ENCODE peak calls at places on chromosome 2, in ten cellular contexts. T is Calu3; E is A172; Z is activated CD4-positive, alpha-beta T cell treated with anti-CD3 and anti-CD28 coated beads, Interleukin-2, amount 10 ng/mL, durations not matched to agents 7 days and 5 days; F is kidney epithelial cell; N is NCI-H1105 treated with DMSO at 0.1 percent for 48 hours; K is activated naive CD8-positive, alpha-beta T cell treated with anti-CD3 and anti-CD28 coated beads, Interleukin-2, amount 50 U/mL, for 24 hours; B is CD4-positive, CD25-positive, alpha-beta regulatory T cell; I is GM20000; C is T-helper 1 cell. X is an unnamed sample.
A peak's percentile ranks its signal among the peaks of the same experiment; 100 is the strongest.

GRCh38 chr2:120044336-120044735 is 31.5 kb downstream of the EPB41L5 start:
- DNase-seq in T (no peak), F (no peak), Z (no peak), N (no peak), E (no peak), I (no peak), C (no peak), K (no peak), B (no peak), X (no peak)

GRCh38 chr2:18404708-18405107 is 155.7 kb downstream of the RDH14 start:
- DNase-seq in Z (no peak), K (no peak), T (no peak), I (no peak), B (no peak), F (no peak), N (peak; percentile 1), E (peak; percentile 20), C (no peak), X (peak; percentile 84)

GRCh38 chr2:127665267-127665893 is 9.9 kb downstream of the LIMS2 start:
- DNase-seq in B (no peak), F (no peak), Z (no peak), K (no peak), C (no peak), I (no peak), N (no peak), T (no peak), E (no peak), X (no peak)

GRCh38 chr2:7887441-7887840 is 794.4 kb upstream of the ID2 start:
- DNase-seq in E (no peak), C (no peak), K (no peak), I (no peak), F (no peak), B (no peak), T (no peak), Z (no peak), N (no peak), X (no peak)

GRCh38 chr2:54572262-54572635 is 116.1 kb downstream of the SPTBN1 start:
- DNase-seq in K (no peak), Z (no peak), E (peak; percentile 97), B (peak; percentile 46), N (no peak), F (peak; percentile 81), T (peak; percentile 55), C (peak; percentile 75), I (no peak), X (no peak)

GRCh38 chr2:177885828-177886466 is 186.6 kb downstream of the PDE11A start:
- DNase-seq in T (no peak), E (no peak), K (no peak), B (no peak), I (no peak), F (no peak), N (no peak), C (no peak), Z (no peak), X (no peak)

GRCh38 chr2:73289304-73289703 is 4.0 kb downstream of the EGR4 start:
- DNase-seq in K (no peak), C (no peak), E (no peak), B (no peak), F (no peak), N (no peak), I (no peak), T (no peak), Z (no peak), X (no peak)

GRCh38 chr2:179096090-179096489 is 46.2 kb upstream of the CCDC141 start:
- DNase-seq in Z (peak; percentile 46), F (no peak), N (no peak), I (peak; percentile 20), C (peak; percentile 48), B (peak; percentile 50), T (no peak), K (no peak), E (no peak), X (no peak)

GRCh38 chr2:62036229-62036628 is 130.8 kb downstream of the COMMD1 start:
- DNase-seq in N (no peak), Z (no peak), B (no peak), K (no peak), T (no peak), I (no peak), C (no peak), F (no peak), E (no peak), X (no peak)

GRCh38 chr2:219041252-219041651 is at the start of gene CFAP65:
- DNase-seq in C (no peak), N (peak; percentile 68), I (no peak), K (peak; percentile 34), F (no peak), B (peak; percentile 39), E (peak; percentile 29), T (peak; percentile 77), Z (peak; percentile 47), X (peak; percentile 86)

GRCh38 chr2:42847596-42848151 is 55.3 kb upstream of the HAAO start:
- DNase-seq in F (no peak), C (no peak), T (no peak), E (no peak), B (no peak), I (no peak), Z (no peak), K (no peak), N (no peak), X (no peak)

GRCh38 chr2:54348672-54349071 is 92.6 kb upstream of the TSPYL6 start:
- DNase-seq in F (no peak), K (no peak), I (no peak), Z (no peak), B (no peak), T (no peak), E (no peak), C (no peak), N (no peak), X (no peak)

GRCh38 chr2:83221258-83221657 is 1237.8 kb downstream of the SUCLG1 start:
- DNase-seq in I (no peak), C (no peak), F (no peak), E (no peak), Z (no peak), B (no peak), N (no peak), T (no peak), K (no peak), X (no peak)

GRCh38 chr2:110732422-110733413 is at the start of gene ACOXL:
- DNase-seq in I (no peak), Z (peak; percentile 24), N (peak; percentile 34), T (peak; percentile 71), C (no peak), E (no peak), B (no peak), K (no peak), F (no peak), X (peak; percentile 95)

GRCh38 chr2:70305531-70305930 is 3.7 kb upstream of the FAM136A start:
- DNase-seq in N (no peak), T (no peak), Z (no peak), B (no peak), C (no peak), I (no peak), F (no peak), E (no peak), K (no peak), X (no peak)

GRCh38 chr2:105373344-105373781 is 25.5 kb downstream of the FHL2 start:
- DNase-seq in B (no peak), Z (no peak), N (no peak), T (no peak), C (no peak), I (no peak), E (no peak), K (no peak), F (no peak), X (no peak)

GRCh38 chr2:28855977-28856376 is 14.1 kb downstream of the TRMT61B start:
- DNase-seq in F (no peak), C (no peak), T (no peak), K (no peak), I (no peak), E (no peak), N (no peak), Z (no peak), B (no peak), X (no peak)

GRCh38 chr2:226792155-226792871 is 7.3 kb downstream of the IRS1 start:
- DNase-seq in F (no peak), Z (no peak), E (no peak), B (no peak), N (no peak), I (no peak), K (no peak), T (no peak), C (no peak), X (peak; percentile 8)

GRCh38 chr2:130286983-130287655 is 55.6 kb upstream of the IMP4 start:
- DNase-seq in K (no peak), N (no peak), F (no peak), T (no peak), E (no peak), Z (no peak), C (no peak), B (no peak), I (no peak), X (no peak)

GRCh38 chr2:216195565-216195978 is 86.4 kb downstream of the XRCC5 start:
- DNase-seq in N (no peak), B (no peak), C (peak; percentile 61), F (peak; percentile 90), E (peak; percentile 66), Z (peak; percentile 5), I (no peak), T (no peak), K (no peak), X (no peak)

GRCh38 chr2:160241251-160242137 is 41.4 kb upstream of the ITGB6 start:
- DNase-seq in Z (no peak), F (peak; percentile 83), N (peak; percentile 20), K (no peak), I (no peak), B (no peak), T (peak; percentile 85), C (no peak), E (peak; percentile 91), X (no peak)

GRCh38 chr2:170707821-170708795 is 7.0 kb upstream of the SP5 start:
- DNase-seq in Z (no peak), E (no peak), C (no peak), T (no peak), N (no peak), F (no peak), K (no peak), B (no peak), I (no peak), X (peak; percentile 27)

GRCh38 chr2:113910967-113911678 is 21.2 kb downstream of the ACTR3 start:
- DNase-seq in B (no peak), T (no peak), Z (no peak), I (no peak), F (no peak), E (no peak), K (no peak), C (no peak), N (no peak), X (no peak)

GRCh38 chr2:48114256-48114655 is 208.0 kb upstream of the FBXO11 start:
- DNase-seq in N (no peak), F (peak; percentile 19), I (peak; percentile 48), C (peak; percentile 68), K (peak; percentile 54), T (peak; percentile 78), E (peak; percentile 75), B (peak; percentile 11), Z (peak; percentile 50), X (no peak)

GRCh38 chr2:120747281-120747680 is 11.6 kb downstream of the GLI2 start:
- DNase-seq in K (no peak), Z (no peak), B (no peak), C (no peak), E (no peak), I (no peak), T (no peak), F (no peak), N (no peak), X (no peak)

GRCh38 chr2:22694856-22695255 is 690.1 kb upstream of the KLHL29 start:
- DNase-seq in E (no peak), B (no peak), T (no peak), C (no peak), Z (no peak), I (no peak), N (no peak), K (no peak), F (no peak), X (peak; percentile 74)

GRCh38 chr2:128313076-128313836 is 5.4 kb downstream of the HS6ST1 start:
- DNase-seq in K (peak; percentile 16), Z (peak; percentile 5), B (no peak), I (no peak), T (peak; percentile 52), F (no peak), N (peak; percentile 7), C (no peak), E (peak; percentile 18), X (peak; percentile 65)